ENCODE peak calls at places on chromosomes 7 and 10, in ten cellular contexts. D is left ventricle myocardium inferior, S is hepatocyte, X is A549, V is IMR-90, P is spleen, F is SK-N-SH, Q is tibial artery, A is endodermal cell, R is tibial nerve. E is an unnamed sample. For H3K4me1, the result is how much of the 10 kb centered on the place peaks cover.

GRCh38 chr10:71964669-71965515 is 697 bp downstream of the CHST3 start:
- DNase-seq in Q (peak), D (peak), S (peak), R (peak), V (peak), P (no peak), X (peak), A (peak), F (peak), E (peak)

GRCh38 chr7:84454174-84454959 is 259.8 kb upstream of the SEMA3A start:
- DNase-seq in P (no peak), Q (no peak), S (no peak), A (no peak), X (no peak), D (no peak), F (no peak), V (no peak), R (no peak), E (no peak)

GRCh38 chr10:3323865-3324498 is 151.4 kb upstream of the PITRM1 start:
- DNase-seq in X (no peak), S (no peak), Q (no peak), R (no peak), P (no peak), A (no peak), V (no peak), D (no peak), F (peak), E (no peak)

GRCh38 chr10:24841530-24841929 is 110.9 kb downstream of the PRTFDC1 start:
- DNase-seq in Q (no peak), F (no peak), S (no peak), R (no peak), V (no peak), D (no peak), A (no peak), P (no peak), X (no peak), E (no peak)

GRCh38 chr7:36613214-36613613 is 111.1 kb downstream of the AOAH start:
- DNase-seq in A (no peak), X (no peak), F (no peak), Q (no peak), D (no peak), P (no peak), S (no peak), V (no peak), R (no peak), E (no peak)

GRCh38 chr7:148561099-148561498 is 29.5 kb upstream of the C7orf33 start:
- DNase-seq in A (no peak), Q (no peak), D (no peak), R (no peak), X (no peak), V (no peak), F (no peak), S (peak), P (no peak), E (no peak)

GRCh38 chr10:91879514-91880170 is 29.6 kb downstream of the FGFBP3 start:
- DNase-seq in R (no peak), F (no peak), Q (no peak), P (no peak), S (no peak), D (no peak), A (peak), X (no peak), V (no peak), E (peak)

GRCh38 chr7:2915023-2915422 is 70.9 kb upstream of the GNA12 start:
- DNase-seq in S (no peak), P (no peak), F (no peak), D (no peak), V (no peak), X (no peak), R (no peak), Q (no peak), A (no peak), E (no peak)

GRCh38 chr7:128211626-128212025 is 29.5 kb upstream of the LEP start:
- DNase-seq in F (no peak), Q (no peak), R (no peak), X (no peak), A (peak), P (no peak), S (no peak), V (no peak), D (no peak), E (peak)

GRCh38 chr10:123967626-123968243 is 76.1 kb upstream of the CPXM2 start:
- DNase-seq in F (peak), P (peak), V (peak), R (peak), D (peak), Q (peak), X (peak), A (peak), S (peak), E (peak)

GRCh38 chr7:520503-521161 is 986 bp upstream of the PDGFA start:
- DNase-seq in R (no peak), F (no peak), X (no peak), A (peak), Q (no peak), V (no peak), P (no peak), D (no peak), S (peak), E (peak)

GRCh38 chr10:33460461-33461294 is 126.2 kb upstream of the NRP1 start:
- DNase-seq in D (peak), A (no peak), Q (peak), P (no peak), R (peak), F (no peak), S (peak), X (no peak), V (peak), E (no peak)

GRCh38 chr7:84092207-84092606 is 102.4 kb downstream of the SEMA3A start:
- DNase-seq in X (no peak), A (no peak), D (no peak), R (no peak), F (no peak), Q (no peak), P (no peak), V (peak), S (no peak), E (no peak)

GRCh38 chr10:29895436-29895835 is 163.9 kb downstream of the JCAD start:
- DNase-seq in F (peak), D (peak), X (no peak), S (peak), A (peak), V (peak), P (no peak), R (peak), Q (peak), E (peak)

GRCh38 chr10:47330804-47331203 is 8.6 kb downstream of the GDF2 start:
- DNase-seq in D (no peak), F (no peak), A (no peak), X (no peak), Q (peak), R (no peak), V (no peak), S (no peak), P (no peak), E (no peak)

GRCh38 chr7:43004076-43004475 is 71.9 kb downstream of the MRPL32 start:
- DNase-seq in D (no peak), V (no peak), P (no peak), X (no peak), S (no peak), F (no peak), R (no peak), Q (no peak), A (no peak), E (no peak)

GRCh38 chr10:109886037-109886787 is 37.1 kb downstream of the XPNPEP1 start:
- DNase-seq in A (no peak), F (no peak), X (no peak), S (no peak), V (no peak), D (no peak), R (no peak), P (no peak), Q (no peak), E (no peak)

GRCh38 chr7:140901946-140902304 is 22.8 kb downstream of the BRAF start:
- DNase-seq in V (no peak), A (no peak), R (no peak), Q (no peak), X (no peak), S (no peak), D (no peak), F (no peak), P (no peak), E (no peak)

GRCh38 chr10:74079914-74080590 is 70.6 kb downstream of the AP3M1 start:
- DNase-seq in A (no peak), P (no peak), R (no peak), V (peak), Q (no peak), X (no peak), S (no peak), D (no peak), F (no peak), E (no peak)

GRCh38 chr10:35379226-35380137 is 43.2 kb downstream of the CCNY start:
- DNase-seq in S (peak), V (peak), F (no peak), R (peak), X (no peak), Q (peak), D (peak), A (peak), P (peak), E (no peak)
- TF ChIP-seq CTCF in S (no peak), V (no peak), F (no peak), R (peak), X (no peak), Q (peak), D (peak), A (peak), P (no peak), E (peak)

GRCh38 chr10:129963076-129963830 is 821 bp downstream of the EBF3 start:
- DNase-seq in P (peak), A (peak), V (peak), R (no peak), D (no peak), X (no peak), S (peak), Q (peak), F (peak), E (peak)
- H3K27ac ChIP-seq in P (no peak), A (no peak), V (peak), R (peak), D (peak), X (no peak), S (no peak), Q (peak), F (no peak), E (no peak)

DNA sequence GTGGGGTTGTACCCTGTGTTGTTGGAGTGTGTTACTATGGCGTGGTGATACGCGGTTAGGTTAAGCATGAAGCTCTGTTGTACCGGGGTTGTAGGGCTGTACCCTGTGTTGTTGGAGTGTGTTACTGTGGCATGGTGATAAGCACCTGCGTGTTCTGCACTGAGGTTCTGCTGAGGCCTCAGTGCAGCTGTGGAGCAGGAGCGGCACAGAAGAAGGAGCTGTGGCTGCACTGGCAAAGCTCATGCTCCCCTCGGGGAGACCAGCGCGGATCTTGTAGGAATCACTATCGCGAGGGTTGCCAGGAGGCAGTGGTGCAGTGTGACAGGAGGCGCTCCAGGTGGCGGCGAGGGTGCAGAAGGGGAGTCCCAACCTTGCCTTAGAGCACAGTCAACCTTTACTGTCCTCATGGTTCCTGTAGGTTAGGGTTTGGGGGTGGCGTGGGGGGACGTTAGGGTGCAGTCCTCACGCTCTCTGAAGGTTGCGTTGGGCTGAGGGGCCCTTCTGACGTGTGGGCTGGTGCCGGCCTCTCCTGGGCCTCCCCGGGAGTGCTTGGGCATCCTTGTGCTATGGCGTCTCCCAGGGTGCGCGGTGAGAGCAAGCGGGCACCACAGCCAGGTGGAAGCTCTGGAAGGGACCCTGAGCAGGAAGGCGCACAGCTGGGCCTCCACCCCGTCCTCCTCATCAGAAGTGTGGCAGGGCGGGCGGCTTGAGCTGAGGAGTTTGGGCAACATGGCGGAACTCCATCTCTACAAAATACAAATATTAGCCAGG is 11.0 kb downstream of the DYNC2I1 start:
- DNase-seq in F (no peak), A (peak), Q (no peak), R (no peak), P (no peak), X (no peak), V (no peak), D (no peak), S (no peak), E (no peak)
- H3K4me1 ChIP-seq in F (under half), A (under half), Q (under half), R (under half), P (under half), X (under half), V (under half), D (half or more), S (under half), E (under half)

DNA sequence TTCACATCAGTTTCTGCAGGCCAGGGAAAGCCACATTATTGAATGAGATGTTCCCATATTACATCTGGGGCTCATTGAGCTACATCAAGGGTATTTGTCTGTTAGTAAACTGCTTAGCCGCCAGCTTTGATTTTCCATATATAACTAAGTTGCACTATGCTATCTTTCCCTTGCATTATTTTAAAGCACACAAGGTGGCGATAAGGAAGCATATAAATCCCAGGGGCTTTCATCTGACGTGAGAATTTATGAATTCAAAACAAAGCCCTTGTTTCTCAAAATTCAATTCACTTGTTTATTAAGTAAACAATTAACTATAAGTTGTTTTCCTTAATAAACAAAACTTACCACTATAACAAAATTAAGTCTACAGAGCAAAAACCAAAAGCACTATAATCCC is 334.1 kb upstream of the TPK1 start:
- DNase-seq in F (peak), D (no peak), S (no peak), P (no peak), R (no peak), Q (no peak), X (no peak), A (no peak), V (no peak), E (no peak)
- TF ChIP-seq CTCF in F (peak), D (no peak), S (peak), P (no peak), R (no peak), Q (no peak), X (no peak), A (peak), V (no peak), E (peak)

DNA sequence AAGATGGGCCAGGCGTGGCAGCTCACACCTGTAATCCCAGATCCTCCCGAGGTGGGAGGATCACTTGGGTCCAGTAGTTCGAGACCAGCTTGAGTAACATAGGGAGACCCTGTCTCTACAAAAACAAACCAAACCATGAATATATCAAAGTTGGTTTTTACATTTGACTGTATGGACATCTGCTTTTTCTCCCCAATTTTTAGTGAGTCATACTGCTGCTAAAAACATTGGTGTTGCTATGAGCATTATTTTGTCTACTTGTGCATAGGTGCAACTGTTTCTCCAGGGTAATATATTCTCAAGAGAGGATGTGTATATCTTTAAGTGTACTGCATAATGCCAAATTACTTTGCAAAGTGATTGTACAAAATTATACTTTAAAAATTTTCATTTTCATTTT is 769 bp upstream of the TMEM248 start:
- DNase-seq in V (no peak), Q (no peak), S (no peak), R (no peak), A (no peak), X (no peak), D (no peak), P (no peak), F (no peak), E (no peak)
- H3K27ac ChIP-seq in V (no peak), Q (peak), S (no peak), R (peak), A (no peak), X (peak), D (peak), P (peak), F (no peak), E (no peak)

DNA sequence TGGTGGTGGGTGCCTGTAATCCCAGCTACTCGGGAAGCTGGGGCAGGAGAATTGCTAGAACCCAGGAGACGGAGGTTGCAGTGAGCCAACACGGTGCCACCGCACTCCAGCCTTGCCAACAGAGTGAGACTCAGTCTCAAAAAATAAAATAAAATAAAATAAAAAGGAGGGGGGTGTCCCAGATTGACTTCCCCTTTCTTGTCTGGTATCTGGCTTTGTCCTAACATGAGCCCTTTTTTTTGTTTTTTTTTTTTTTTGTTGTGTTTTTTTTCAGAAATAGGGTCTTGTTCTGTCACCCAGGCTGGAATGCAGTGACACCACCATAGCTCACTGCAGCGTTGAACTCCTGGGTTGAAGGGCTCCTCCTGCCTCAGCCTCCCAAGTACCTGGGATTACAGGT is 4.7 kb downstream of the CASP2 start:
- DNase-seq in D (no peak), S (no peak), P (no peak), A (no peak), F (no peak), Q (no peak), R (no peak), V (no peak), X (no peak), E (no peak)
- H3K4me1 ChIP-seq in D (half or more), S (under half), P (under half), A (under half), F (under half), Q (under half), R (under half), V (under half), X (under half), E (under half)

DNA sequence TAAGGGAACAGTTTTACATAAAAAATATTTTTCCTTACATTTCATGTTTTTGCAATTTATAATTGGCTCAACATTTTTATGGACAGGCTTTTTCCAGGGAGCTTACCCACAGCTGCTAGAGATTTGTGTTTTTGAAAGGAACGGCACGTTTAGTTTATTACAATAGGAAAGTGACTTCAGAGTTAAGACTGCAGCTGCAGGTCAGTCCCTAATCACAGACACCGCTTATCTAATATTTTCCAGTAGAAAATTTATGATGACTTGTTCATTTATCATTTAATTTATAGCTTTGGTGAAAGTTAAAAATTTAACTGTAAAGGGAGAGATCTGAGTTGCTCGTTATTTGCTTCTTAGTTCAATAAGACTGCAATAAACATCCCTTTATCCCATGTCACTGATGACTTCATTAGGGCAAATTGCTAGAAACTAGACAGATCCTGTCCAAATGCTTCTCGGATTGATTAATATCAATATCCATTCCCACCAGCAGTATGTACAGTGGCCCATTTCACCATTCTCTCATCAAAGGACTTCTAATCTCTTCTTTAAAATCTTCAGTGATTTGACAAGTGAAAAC is 97.0 kb upstream of the ODAD2 start:
- DNase-seq in R (no peak), V (no peak), P (no peak), A (no peak), X (no peak), S (no peak), D (no peak), Q (no peak), F (no peak), E (no peak)
- TF ChIP-seq CTCF in R (no peak), V (no peak), P (no peak), A (no peak), X (no peak), S (no peak), D (no peak), Q (no peak), F (no peak), E (no peak)